ENCODE peak calls at places on chromosomes 16 and 17, in four cellular contexts. B is H54, T is sigmoid colon, Q is lower leg skin. G is an unnamed sample.

GRCh38 chr16:52068447-52069074 is 478.4 kb downstream of the TOX3 start:
- DNase-seq in B (no peak), T (no peak), Q (no peak), G (no peak)

GRCh38 chr16:11700264-11701029 is 32.2 kb downstream of the SNN start:
- DNase-seq in B (no peak), T (peak; percentile 40), Q (no peak), G (no peak)

GRCh38 chr17:27506348-27507218 is 50.3 kb downstream of the KSR1 start:
- DNase-seq in B (no peak), T (no peak), Q (no peak), G (no peak)

GRCh38 chr17:1590031-1590746 is 27.6 kb upstream of the PITPNA start:
- DNase-seq in B (peak; percentile 97), T (no peak), Q (peak; percentile 58), G (peak; percentile 59)

GRCh38 chr17:19578545-19578944 is 44.9 kb downstream of the SLC47A1 start:
- DNase-seq in B (peak; percentile 51), T (no peak), Q (no peak), G (peak; percentile 10)

GRCh38 chr16:22030087-22030812 is 22.3 kb downstream of the MOSMO start:
- DNase-seq in B (no peak), T (no peak), Q (no peak), G (no peak)

GRCh38 chr16:79607587-79607986 is 7.0 kb upstream of the MAF start:
- DNase-seq in B (no peak), T (no peak), Q (no peak), G (no peak)

GRCh38 chr16:19833176-19833575 is 51.5 kb downstream of the GPRC5B start:
- DNase-seq in B (no peak), T (no peak), Q (no peak), G (no peak)

GRCh38 chr16:58502217-58502921 is 2.4 kb downstream of the NDRG4 start:
- DNase-seq in B (no peak), T (no peak), Q (no peak), G (no peak)

GRCh38 chr17:28675980-28676379 is 14.0 kb downstream of the SUPT6H start:
- DNase-seq in B (no peak), T (no peak), Q (no peak), G (peak; percentile 34)

GRCh38 chr16:14285542-14286380 is 214.6 kb downstream of the MRTFB start:
- DNase-seq in B (peak; percentile 91), T (peak; percentile 96), Q (peak; percentile 90), G (peak; percentile 93)

DNA sequence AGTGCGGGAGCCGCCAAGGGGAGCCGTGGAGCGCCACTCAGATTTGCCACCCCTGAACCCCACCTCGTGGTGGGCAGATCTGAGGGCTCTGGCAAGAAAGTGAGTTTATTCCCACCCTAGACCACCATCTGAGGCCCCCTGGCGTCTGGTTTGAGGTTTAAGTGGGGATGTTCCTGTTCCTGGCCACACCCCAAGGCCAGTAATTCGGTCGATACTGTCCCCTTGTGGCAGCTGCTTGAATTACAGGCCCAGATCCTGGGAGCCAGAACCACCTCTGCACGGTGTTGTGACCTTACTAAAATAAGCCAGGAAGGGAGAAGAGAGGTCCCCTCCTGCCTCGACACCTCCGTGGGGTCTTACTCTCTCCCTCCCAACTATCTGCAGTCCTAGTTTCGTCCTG is 3.3 kb upstream of the LAT start:
- DNase-seq in B (no peak), T (no peak), Q (no peak), G (peak; percentile 73)
- TF ChIP-seq POLR2A in B (no peak), T (no peak), Q (no peak), G (no peak)

DNA sequence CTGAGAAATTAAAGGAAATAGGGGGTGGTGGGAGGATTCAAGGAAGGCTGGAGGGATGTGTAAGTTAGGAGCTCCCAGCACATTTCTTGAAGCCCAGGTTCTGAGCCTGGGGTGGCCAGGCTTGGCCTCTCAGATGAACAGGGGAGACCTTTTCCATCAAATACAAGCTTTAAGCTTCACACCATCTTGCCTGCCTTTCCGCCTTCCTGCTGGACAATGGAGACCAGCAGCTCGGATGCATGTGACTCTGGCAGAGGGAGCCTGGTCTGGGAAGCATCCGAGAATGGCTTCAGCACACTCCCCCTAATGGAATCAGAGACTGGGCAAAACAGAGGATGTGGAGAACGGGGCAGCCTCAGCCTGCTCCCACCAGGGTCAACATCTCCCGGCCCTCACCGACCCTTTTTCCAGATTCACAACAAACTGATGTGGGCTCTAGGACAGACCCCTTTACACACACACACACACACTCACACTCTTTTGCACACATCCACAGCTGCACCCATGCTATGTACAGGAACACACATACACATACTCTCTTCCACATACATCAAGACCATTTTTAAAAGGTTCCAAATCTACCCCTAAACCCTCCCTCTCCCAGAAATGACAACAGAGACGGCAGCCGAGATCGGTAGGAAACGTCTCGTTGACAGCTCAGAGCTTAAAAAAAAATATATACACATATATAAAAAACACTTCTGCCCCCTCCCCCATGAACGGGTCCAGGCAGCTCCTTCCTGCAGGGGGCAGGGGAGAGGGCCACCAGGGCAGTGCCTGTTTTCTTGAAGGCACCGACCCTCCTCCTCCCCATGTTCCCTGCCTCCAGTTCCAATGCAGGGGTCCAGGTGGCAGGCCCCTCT is 6.5 kb upstream of the ATXN7L3 start:
- DNase-seq in B (no peak), T (no peak), Q (no peak), G (no peak)
- TF ChIP-seq POLR2A in B (no peak), T (no peak), Q (no peak), G (no peak)

DNA sequence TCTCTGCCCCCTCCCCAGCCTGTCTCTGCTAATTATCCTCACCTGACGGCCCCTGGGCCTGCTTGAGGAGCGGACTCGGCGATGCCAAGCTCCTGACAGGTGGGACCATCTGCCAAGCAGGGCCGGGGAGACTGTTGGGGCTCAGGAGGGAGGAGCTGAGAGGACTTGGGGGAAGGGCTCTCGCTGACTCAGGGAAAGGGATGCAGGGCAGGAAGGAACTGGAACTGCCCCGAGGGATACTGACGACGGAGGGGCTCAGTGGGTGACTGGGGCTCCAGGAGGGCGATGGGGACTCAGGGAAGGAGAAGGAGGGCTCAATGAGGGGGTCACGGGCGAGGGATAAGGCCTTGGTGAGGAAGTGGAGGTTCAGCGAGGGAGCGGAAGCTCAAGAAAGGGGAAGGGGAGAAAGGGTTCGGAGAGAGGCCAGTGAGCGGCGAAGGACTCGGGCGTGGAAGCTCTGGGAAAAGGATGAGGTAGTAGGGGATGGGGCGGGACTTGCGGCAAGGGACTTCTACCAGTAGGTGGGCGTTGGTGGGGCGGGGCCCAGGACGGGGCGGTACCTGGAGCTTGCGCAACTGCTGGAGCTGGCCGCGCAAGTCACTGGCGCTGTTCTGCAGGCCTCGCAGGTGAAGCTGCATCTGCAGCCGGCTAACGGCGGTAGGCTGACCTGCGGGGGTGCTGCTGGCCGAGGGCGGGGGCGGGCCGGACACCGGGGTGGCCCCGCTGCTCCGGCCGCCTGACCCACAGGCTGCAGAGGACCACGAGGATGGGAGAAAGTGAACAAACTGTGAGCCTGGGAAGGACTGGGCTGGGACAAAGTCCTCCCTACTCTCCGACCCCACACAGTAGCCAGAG is 46.5 kb downstream of the SRCIN1 start:
- DNase-seq in B (no peak), T (peak; percentile 92), Q (peak; percentile 86), G (peak; percentile 75)
- TF ChIP-seq POLR2A in B (no peak), T (no peak), Q (no peak), G (no peak)

DNA sequence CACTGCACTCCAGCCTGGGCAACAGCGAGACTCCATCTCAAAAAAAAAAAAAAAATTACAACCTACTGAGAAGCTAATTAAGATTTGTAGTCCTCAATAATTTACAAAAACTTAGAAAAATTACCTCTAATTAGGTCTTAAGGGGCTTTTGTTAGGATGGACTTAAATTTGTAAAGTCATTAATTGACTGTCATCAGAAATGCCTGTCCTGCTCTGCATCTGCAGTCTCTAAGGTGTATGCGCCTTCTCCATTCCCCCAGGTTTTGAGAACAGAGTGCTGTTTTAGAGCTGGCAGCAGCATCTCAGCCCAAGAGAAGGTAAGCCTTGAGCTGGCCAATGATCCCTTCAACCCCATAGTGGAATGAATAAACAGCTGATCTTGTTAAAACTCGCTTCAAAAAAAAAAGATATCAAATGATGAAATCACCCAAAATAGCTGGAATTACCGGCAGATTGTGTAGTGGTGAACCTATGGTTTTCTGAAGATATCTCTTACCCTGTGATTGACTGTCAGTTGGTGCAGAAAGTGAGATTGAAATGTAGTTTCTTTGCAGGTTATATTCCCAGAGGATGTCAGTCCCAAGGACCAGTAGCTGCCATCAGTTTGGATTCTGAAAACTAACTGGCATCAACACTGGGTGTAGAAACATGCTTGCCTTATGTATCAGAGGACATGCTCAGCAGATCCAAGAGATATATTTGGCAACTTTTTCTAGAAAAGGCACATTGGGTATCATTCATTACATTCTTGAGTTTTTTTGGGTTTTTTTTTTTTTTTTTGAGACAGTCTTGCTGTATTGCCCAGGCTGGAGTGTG is 25.7 kb downstream of the TRPV2 start:
- DNase-seq in B (no peak), T (no peak), Q (no peak), G (peak; percentile 23)
- TF ChIP-seq POLR2A in B (no peak), T (no peak), Q (no peak), G (no peak)

GRCh38 chr17:18259621-18260331 is 686 bp upstream of the MIEF2 start:
- DNase-seq in B (peak; percentile 81), T (no peak), Q (no peak), G (no peak)

GRCh38 chr17:18257268-18257681 is 1.3 kb downstream of the FLII start:
- DNase-seq in B (peak; percentile 87), T (no peak), Q (no peak), G (no peak)

GRCh38 chr17:18257747-18258355 is 687 bp downstream of the FLII start:
- DNase-seq in B (peak; percentile 100), T (peak; percentile 88), Q (peak; percentile 66), G (peak; percentile 70)

GRCh38 chr17:18256776-18257175 is 1.8 kb downstream of the FLII start:
- DNase-seq in B (no peak), T (no peak), Q (no peak), G (no peak)

GRCh38 chr17:18258356-18259038 is at the start of gene FLII:
- DNase-seq in B (no peak), T (peak; percentile 78), Q (no peak), G (peak; percentile 80)
- TF ChIP-seq POLR2A in B (peak; percentile 95), T (peak; percentile 45), Q (no peak), G (peak; percentile 61)

G was measured in erythroblast.